ENCODE peak calls at places on chromosomes 13 and 19, in ten cellular contexts. W, H, X, Z, F, Q, I, Y, J and N are unnamed samples.

GRCh38 chr19:7832009-7832408 is 2.0 kb downstream of the EVI5L start:
- DNase-seq in I (no peak), Z (no peak), X (no peak), F (no peak), W (no peak), J (no peak), H (no peak), Q (no peak), Y (no peak), N (no peak)

GRCh38 chr13:30463820-30464495 is 1.8 kb downstream of the HMGB1 start:
- DNase-seq in X (no peak), Q (peak; percentile 74), H (peak; percentile 72), F (peak; percentile 59), I (peak; percentile 50), W (peak; percentile 69), J (no peak), Y (peak; percentile 71), Z (no peak), N (peak; percentile 36)

GRCh38 chr19:44807652-44808462 is 1.0 kb upstream of the BCAM start:
- DNase-seq in J (peak; percentile 99), Z (peak; percentile 99), X (no peak), Y (peak; percentile 80), Q (peak; percentile 74), I (peak; percentile 82), H (no peak), W (peak; percentile 72), F (no peak), N (no peak)

GRCh38 chr13:29315847-29316246 is 279.6 kb downstream of the SLC7A1 start:
- DNase-seq in W (no peak), Y (no peak), Z (no peak), X (no peak), H (no peak), I (no peak), Q (no peak), J (no peak), F (no peak), N (no peak)

GRCh38 chr13:46324976-46325375 is 62.1 kb downstream of the RUBCNL start:
- DNase-seq in F (no peak), I (no peak), Z (no peak), H (no peak), Y (no peak), X (no peak), W (no peak), Q (no peak), J (no peak), N (no peak)

GRCh38 chr13:20128459-20128927 is 32.4 kb downstream of the GJA3 start:
- DNase-seq in J (no peak), F (no peak), W (peak; percentile 54), X (no peak), Y (no peak), H (no peak), Z (peak; percentile 45), Q (peak; percentile 60), I (no peak), N (peak; percentile 35)

GRCh38 chr13:24199016-24199415 is 38.5 kb downstream of the SPATA13 start:
- DNase-seq in Y (no peak), Z (no peak), F (no peak), Q (no peak), X (no peak), W (no peak), J (no peak), I (no peak), H (no peak), N (no peak)

GRCh38 chr13:99721606-99722384 is 220.5 kb downstream of the TM9SF2 start:
- DNase-seq in Z (no peak), X (no peak), F (no peak), W (no peak), J (no peak), Q (no peak), I (no peak), H (no peak), Y (no peak), N (no peak)

GRCh38 chr13:33723772-33724435 is 94.0 kb upstream of the RFC3 start:
- DNase-seq in J (peak; percentile 93), F (peak; percentile 46), Z (peak; percentile 86), H (peak; percentile 82), I (peak; percentile 62), W (peak; percentile 89), X (peak; percentile 87), Q (peak; percentile 90), Y (peak; percentile 73), N (peak; percentile 14)

GRCh38 chr13:33723365-33723764 is 94.6 kb upstream of the RFC3 start:
- DNase-seq in W (no peak), I (no peak), Y (no peak), X (no peak), H (no peak), F (no peak), J (no peak), Q (no peak), Z (no peak), N (no peak)

GRCh38 chr13:33725340-33725739 is 92.6 kb upstream of the RFC3 start:
- DNase-seq in F (no peak), W (no peak), Z (no peak), I (no peak), X (no peak), H (no peak), Q (no peak), Y (no peak), J (no peak), N (no peak)

GRCh38 chr13:33721719-33722118 is 96.2 kb upstream of the RFC3 start:
- DNase-seq in H (no peak), W (no peak), Z (no peak), Y (no peak), X (no peak), Q (no peak), J (no peak), F (no peak), I (no peak), N (no peak)

DNA sequence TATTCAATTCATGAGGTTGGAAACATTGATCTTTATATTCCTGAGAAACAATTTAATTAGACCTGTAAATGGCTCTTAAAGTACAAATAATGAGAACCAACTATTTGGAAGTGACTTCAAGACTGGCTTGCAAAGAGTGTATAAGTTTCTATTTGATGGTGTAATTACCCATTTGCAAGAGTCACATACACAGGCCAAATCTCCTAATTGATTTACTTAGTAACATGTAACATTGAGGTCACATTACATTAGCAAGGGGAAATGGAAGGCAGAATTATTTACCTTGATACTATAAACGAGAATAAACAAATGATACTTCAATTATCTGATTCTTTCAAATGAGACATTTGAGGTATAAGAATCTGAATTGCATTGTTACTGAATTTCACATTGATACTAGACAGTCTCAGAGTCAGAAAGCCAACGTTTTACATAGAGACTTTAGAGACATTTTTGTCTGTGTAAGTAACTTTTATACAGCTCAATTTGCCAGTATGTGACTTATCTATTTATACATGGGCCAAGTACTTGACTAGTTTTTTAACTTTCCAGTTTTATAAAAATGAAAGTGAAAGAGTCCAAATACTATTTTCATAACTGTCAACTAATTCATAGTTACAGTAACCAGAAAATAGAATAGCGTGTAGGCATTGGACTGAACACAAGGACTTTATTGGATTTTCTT is 95.6 kb upstream of the RFC3 start:
- DNase-seq in I (no peak), W (no peak), J (no peak), Y (no peak), Z (no peak), Q (no peak), H (no peak), X (no peak), F (no peak), N (no peak)
- H3K27ac ChIP-seq in I (peak overlapping the region; percentile 31), W (no peak overlapping the region), J (no peak overlapping the region), Y (peak overlapping the region; percentile 58), Z (no peak overlapping the region), Q (no peak overlapping the region), H (no peak overlapping the region), X (peak overlapping the region; percentile 85), F (no peak overlapping the region), N (no peak overlapping the region)

DNA sequence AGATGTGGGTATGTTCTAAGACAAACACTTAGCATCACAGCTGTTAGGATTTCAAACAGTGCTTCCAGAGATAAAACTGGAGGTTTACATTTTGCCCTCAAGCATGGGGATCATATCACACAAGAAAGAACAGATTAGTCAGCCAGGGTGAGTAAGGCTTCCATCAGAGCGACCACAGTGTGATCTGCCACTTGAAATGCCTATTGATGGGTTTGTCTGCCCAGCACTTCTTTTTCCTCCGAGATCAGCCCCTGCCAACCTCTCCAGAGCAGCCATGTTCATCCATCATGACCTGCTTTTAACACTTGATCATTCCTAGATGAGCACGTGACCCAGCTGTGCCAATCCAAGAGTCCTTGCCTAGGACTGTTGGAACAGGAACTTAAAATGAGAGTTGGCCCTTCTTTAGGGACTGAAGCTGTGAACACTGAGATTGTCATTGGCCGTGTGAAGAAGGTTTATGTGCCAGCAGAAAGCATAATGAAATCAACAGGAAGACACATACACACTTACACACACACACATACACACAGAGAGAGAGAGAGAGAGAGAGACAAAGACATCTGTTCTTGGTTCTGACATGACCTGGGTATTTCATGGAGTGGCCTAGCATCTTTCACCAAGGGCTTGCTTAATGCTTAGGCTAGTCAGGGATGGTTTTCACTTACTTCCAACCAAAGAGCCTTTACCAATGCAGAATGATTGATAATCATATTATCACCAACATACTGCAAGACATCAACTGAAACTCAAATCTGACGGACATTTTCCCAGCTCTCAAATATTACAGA is 5.2 kb upstream of the CEBPG start:
- DNase-seq in F (no peak), Y (no peak), X (no peak), Q (no peak), W (no peak), J (no peak), I (no peak), Z (no peak), H (no peak), N (no peak)
- H3K27ac ChIP-seq in F (no peak overlapping the region), Y (no peak overlapping the region), X (no peak overlapping the region), Q (no peak overlapping the region), W (peak overlapping the region; percentile 88), J (no peak overlapping the region), I (no peak overlapping the region), Z (no peak overlapping the region), H (no peak overlapping the region), N (no peak overlapping the region)

GRCh38 chr13:51323824-51324511 is 15.5 kb upstream of the SERPINE3 start:
- DNase-seq in X (no peak), W (no peak), F (no peak), Y (no peak), J (no peak), I (no peak), Z (no peak), Q (no peak), H (no peak), N (no peak)

GRCh38 chr13:51324714-51325440 is 14.6 kb upstream of the SERPINE3 start:
- DNase-seq in Y (no peak), Z (peak; percentile 71), Q (no peak), I (no peak), H (no peak), J (peak; percentile 76), X (no peak), W (no peak), F (no peak), N (peak; percentile 11)

GRCh38 chr13:51325837-51326236 is 13.7 kb upstream of the SERPINE3 start:
- DNase-seq in H (no peak), I (no peak), X (no peak), W (no peak), Z (no peak), F (no peak), Q (no peak), Y (no peak), J (no peak), N (no peak)

GRCh38 chr13:51328488-51328887 is 11.0 kb upstream of the SERPINE3 start:
- DNase-seq in I (no peak), Y (no peak), J (peak; percentile 97), Z (peak; percentile 94), X (no peak), F (no peak), H (no peak), W (peak; percentile 16), Q (no peak), N (no peak)

DNA sequence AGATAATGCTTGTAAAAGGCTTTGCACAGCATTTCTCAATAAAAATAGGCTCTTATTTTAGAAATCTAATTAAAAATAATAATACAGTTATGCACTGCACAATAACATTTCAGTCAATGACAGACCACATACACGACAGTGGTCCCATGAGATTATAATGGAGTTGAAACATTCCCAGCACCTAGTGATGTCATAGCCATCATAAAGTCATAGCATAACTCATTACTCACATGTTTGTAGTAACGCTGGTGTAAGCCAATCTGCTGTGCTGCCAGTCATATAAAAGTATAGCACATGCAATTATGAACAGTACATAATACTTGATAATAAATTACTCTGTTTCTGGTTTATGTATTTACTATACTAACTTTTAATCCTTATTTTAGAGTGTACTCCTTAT is 12.7 kb upstream of the SERPINE3 start:
- DNase-seq in I (no peak), J (no peak), Y (no peak), X (no peak), W (no peak), Q (no peak), Z (no peak), H (no peak), F (no peak), N (no peak)
- H3K27ac ChIP-seq in I (no peak overlapping the region), J (no peak overlapping the region), Y (no peak overlapping the region), X (no peak overlapping the region), W (no peak overlapping the region), Q (no peak overlapping the region), Z (no peak overlapping the region), H (no peak overlapping the region), F (no peak overlapping the region), N (no peak overlapping the region)

GRCh38 chr13:27040826-27041108 is 130.8 kb downstream of the USP12 start:
- DNase-seq in F (no peak), W (no peak), Q (no peak), Z (no peak), X (no peak), I (no peak), J (no peak), H (no peak), Y (no peak), N (no peak)
- H3K27ac ChIP-seq in F (no peak overlapping the region), W (no peak overlapping the region), Q (no peak overlapping the region), Z (no peak overlapping the region), X (no peak overlapping the region), I (no peak overlapping the region), J (no peak overlapping the region), H (no peak overlapping the region), Y (no peak overlapping the region), N (no peak overlapping the region)